ENCODE peak calls at places on chromosomes 4 and X, in five cellular contexts. L is CD8-positive, alpha-beta T cell; U is fibroblast of lung; H is HCT116; I is OCI-LY7. O is an unnamed sample.

GRCh38 chrX:105837227-105837626 is 14.9 kb downstream of the NRK start:
- DNase-seq in L (no peak), H (no peak), U (peak), I (no peak), O (peak)

GRCh38 chr4:153151535-153152452 is 52.4 kb upstream of the TRIM2 start:
- DNase-seq in I (no peak), U (peak), H (no peak), L (no peak), O (no peak)

GRCh38 chrX:10199212-10199611 is 42.4 kb downstream of the CLCN4 start:
- DNase-seq in H (no peak), I (peak), U (peak), L (no peak), O (no peak)

GRCh38 chrX:17473021-17473420 is 98.0 kb downstream of the NHS start:
- DNase-seq in U (no peak), H (no peak), I (no peak), L (no peak), O (no peak)

GRCh38 chr4:51895158-51895557 is 52.2 kb downstream of the DCUN1D4 start:
- DNase-seq in I (no peak), U (no peak), H (no peak), L (no peak), O (no peak)

GRCh38 chr4:6633091-6633906 is 7.2 kb upstream of the MRFAP1 start:
- DNase-seq in U (peak), H (no peak), L (no peak), I (peak), O (no peak)

GRCh38 chr4:4782969-4783368 is 76.5 kb upstream of the MSX1 start:
- DNase-seq in U (peak), I (no peak), H (no peak), L (no peak), O (no peak)

GRCh38 chr4:127250577-127250976 is 382.2 kb upstream of the INTU start:
- DNase-seq in L (no peak), I (no peak), H (no peak), U (no peak), O (no peak)

GRCh38 chrX:7088968-7089615 is 58.4 kb upstream of the STS start:
- DNase-seq in I (peak), L (peak), H (no peak), U (no peak), O (no peak)

GRCh38 chr4:89410687-89411086 is 103.1 kb upstream of the GPRIN3 start:
- DNase-seq in L (no peak), U (no peak), H (no peak), I (no peak), O (no peak)

GRCh38 chr4:85964298-85964697 is 395.6 kb downstream of the MAPK10 start:
- DNase-seq in H (no peak), I (no peak), L (no peak), U (peak), O (no peak)

GRCh38 chr4:130359537-130359936 is 1263.6 kb downstream of the C4orf33 start:
- DNase-seq in L (no peak), I (peak), H (peak), U (peak), O (no peak)

GRCh38 chr4:165505991-165506779 is 127.4 kb downstream of the CPE start:
- DNase-seq in U (peak), I (no peak), H (no peak), L (no peak), O (peak)

GRCh38 chr4:930827-931193 is 1.3 kb downstream of the GAK start:
- DNase-seq in U (no peak), L (no peak), I (no peak), H (no peak), O (no peak)

GRCh38 chr4:26015133-26015651 is 101.2 kb downstream of the SMIM20 start:
- DNase-seq in I (no peak), H (no peak), U (peak), L (no peak), O (no peak)

GRCh38 chr4:7960790-7961655 is 21.4 kb upstream of the AFAP1 start:
- DNase-seq in H (no peak), I (no peak), L (no peak), U (peak), O (peak)

GRCh38 chrX:151753313-151754041 is 18.9 kb downstream of the CNGA2 start:
- DNase-seq in U (peak), I (no peak), L (no peak), H (peak), O (no peak)

GRCh38 chrX:63919081-63919480 is 134.1 kb upstream of the ARHGEF9 start:
- DNase-seq in L (no peak), H (no peak), U (no peak), I (no peak), O (peak)

GRCh38 chrX:28920554-28920953 is 333.3 kb downstream of the IL1RAPL1 start:
- DNase-seq in H (no peak), I (no peak), U (peak), L (no peak), O (no peak)

GRCh38 chr4:129852434-129852833 is 756.5 kb downstream of the C4orf33 start:
- DNase-seq in I (no peak), H (no peak), U (no peak), L (no peak), O (no peak)

GRCh38 chrX:99397879-99398278 is 1012.2 kb downstream of the PCDH19 start:
- DNase-seq in U (no peak), L (no peak), I (no peak), H (no peak), O (no peak)

GRCh38 chr4:7806080-7806630 is 133.5 kb downstream of the AFAP1 start:
- DNase-seq in L (no peak), U (peak), H (no peak), I (no peak), O (no peak)

GRCh38 chr4:1043658-1044468 is 32.4 kb downstream of the FGFRL1 start:
- DNase-seq in H (peak), L (no peak), U (peak), I (no peak), O (peak)

GRCh38 chrX:125681507-125681906 is 361.8 kb downstream of the TEX13C start:
- DNase-seq in L (no peak), H (no peak), I (peak), U (no peak), O (no peak)

GRCh38 chrX:117996918-117997480 is 119.6 kb downstream of the KLHL13 start:
- DNase-seq in U (peak), L (no peak), I (no peak), H (no peak), O (no peak)

GRCh38 chr4:137635596-137635995 is 103.3 kb upstream of the PCDH18 start:
- DNase-seq in U (peak), L (no peak), H (no peak), I (no peak), O (no peak)

GRCh38 chrX:48911407-48912182 is at the start of gene SLC35A2:
- DNase-seq in H (peak), I (peak), U (peak), L (peak), O (no peak)

GRCh38 chr4:146107587-146107986 is 67.9 kb upstream of the LSM6 start:
- DNase-seq in H (no peak), U (no peak), I (no peak), L (no peak), O (no peak)

GRCh38 chr4:14719053-14719452 is 283.2 kb upstream of the CPEB2 start:
- DNase-seq in U (peak), I (no peak), H (no peak), L (no peak), O (peak)

GRCh38 chr4:101356928-101357327 is 9.6 kb upstream of the PPP3CA start:
- DNase-seq in L (no peak), H (peak), I (no peak), U (peak), O (peak)

GRCh38 chrX:99172958-99173357 is 1237.1 kb downstream of the PCDH19 start:
- DNase-seq in U (no peak), I (no peak), H (no peak), L (no peak), O (no peak)

GRCh38 chrX:131704136-131704695 is 160.3 kb downstream of the OR13H1 start:
- DNase-seq in H (no peak), U (no peak), I (no peak), L (no peak), O (no peak)

GRCh38 chrX:71556026-71556425 is 22.2 kb upstream of the GCNA start:
- DNase-seq in I (no peak), U (no peak), L (no peak), H (no peak), O (no peak)
- H3K27ac ChIP-seq in I (no peak), U (no peak), L (no peak), H (no peak), O (no peak)

GRCh38 chr4:176886135-176886534 is 93.4 kb upstream of the VEGFC start:
- DNase-seq in L (no peak), U (no peak), H (no peak), I (no peak), O (no peak)

GRCh38 chr4:176883108-176883550 is 90.4 kb upstream of the VEGFC start:
- DNase-seq in U (peak), L (no peak), H (no peak), I (no peak), O (no peak)

GRCh38 chr4:176882201-176882600 is 89.5 kb upstream of the VEGFC start:
- DNase-seq in H (no peak), L (no peak), I (no peak), U (no peak), O (no peak)

GRCh38 chr4:176883681-176884418 is 91.1 kb upstream of the VEGFC start:
- DNase-seq in I (no peak), U (peak), H (no peak), L (no peak), O (no peak)

GRCh38 chr4:176885224-176885623 is 92.5 kb upstream of the VEGFC start:
- DNase-seq in U (no peak), I (no peak), L (no peak), H (no peak), O (no peak)
- H3K27ac ChIP-seq in U (no peak), I (no peak), L (no peak), H (no peak), O (peak)

DNA sequence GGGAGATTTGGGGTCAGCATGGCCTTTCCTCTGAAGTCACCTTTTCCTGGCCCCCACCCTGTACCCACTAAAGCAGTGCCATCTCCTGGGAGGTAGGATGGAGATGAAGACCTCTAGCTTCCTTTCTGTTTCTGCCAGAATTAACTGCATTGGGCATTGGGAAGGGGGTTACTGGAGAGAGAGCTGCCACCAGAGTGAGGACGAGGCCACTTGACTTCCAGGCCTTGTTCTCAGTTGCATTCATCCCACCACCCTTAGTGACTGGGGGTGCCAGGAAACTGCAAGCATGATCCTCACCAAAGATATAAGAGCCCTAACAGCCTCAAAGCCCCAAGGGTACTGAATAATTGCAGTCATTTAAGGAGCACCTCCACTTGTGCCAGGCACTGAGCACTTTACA is 15.8 kb downstream of the SASH3 start:
- DNase-seq in L (no peak), U (no peak), I (no peak), H (no peak), O (no peak)
- H3K27ac ChIP-seq in L (no peak), U (no peak), I (peak), H (no peak), O (no peak)

GRCh38 chr4:94925764-94926347 is 168.1 kb downstream of the BMPR1B start:
- DNase-seq in L (no peak), I (no peak), U (no peak), H (no peak), O (no peak)
- H3K27ac ChIP-seq in L (no peak), I (no peak), U (no peak), H (no peak), O (no peak)

GRCh38 chrX:154334496-154334895 is 38.9 kb downstream of the TKTL1 start:
- DNase-seq in U (no peak), L (no peak), H (no peak), I (no peak), O (no peak)
- H3K27ac ChIP-seq in U (no peak), L (no peak), H (no peak), I (peak), O (no peak)

GRCh38 chr4:96483308-96484030 is 643.6 kb downstream of the PDHA2 start:
- DNase-seq in I (no peak), H (peak), L (no peak), U (no peak), O (no peak)

GRCh38 chr4:96486563-96486962 is 646.7 kb downstream of the PDHA2 start:
- DNase-seq in U (no peak), I (no peak), H (no peak), L (no peak), O (no peak)
- H3K27ac ChIP-seq in U (no peak), I (no peak), H (no peak), L (no peak), O (no peak)

DNA sequence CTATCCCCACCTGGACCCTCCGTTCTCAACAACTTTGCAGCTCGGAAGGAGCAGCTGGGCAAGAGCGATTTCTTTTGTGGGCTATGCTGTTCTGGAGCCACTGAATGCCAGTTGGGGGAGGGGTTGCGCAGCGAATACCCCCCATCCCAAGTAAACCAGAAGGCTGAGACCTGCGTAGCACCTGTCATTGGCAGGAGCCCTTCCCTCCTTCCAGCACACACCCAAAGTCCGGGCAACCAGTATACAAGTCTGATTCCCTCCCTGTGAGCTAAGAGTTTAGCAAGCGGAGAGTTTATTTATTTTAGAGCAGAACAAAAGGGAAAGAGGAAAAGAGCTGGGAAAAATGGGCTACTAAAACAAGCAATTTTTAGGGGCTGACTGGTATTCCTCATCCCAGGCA is 544 bp downstream of the TMEM35A start:
- DNase-seq in I (no peak), L (no peak), H (no peak), U (peak), O (no peak)
- H3K27ac ChIP-seq in I (no peak), L (no peak), H (no peak), U (no peak), O (no peak)

GRCh38 chr4:109177411-109177810 is 125.0 kb downstream of the COL25A1 start:
- DNase-seq in L (no peak), H (no peak), U (no peak), I (no peak), O (no peak)

GRCh38 chr4:109174224-109174953 is 128.1 kb downstream of the COL25A1 start:
- DNase-seq in U (no peak), I (no peak), H (no peak), L (no peak), O (no peak)

GRCh38 chr4:109184421-109184956 is 118.0 kb downstream of the COL25A1 start:
- DNase-seq in U (no peak), I (no peak), L (no peak), H (no peak), O (no peak)

GRCh38 chr4:109183851-109184345 is 118.6 kb downstream of the COL25A1 start:
- DNase-seq in L (no peak), I (no peak), H (no peak), U (no peak), O (no peak)

GRCh38 chr4:109179089-109179488 is 123.4 kb downstream of the COL25A1 start:
- DNase-seq in I (no peak), L (no peak), H (no peak), U (no peak), O (no peak)
- H3K27ac ChIP-seq in I (no peak), L (no peak), H (no peak), U (no peak), O (no peak)

GRCh38 chrX:136183917-136184316 is 36.6 kb downstream of the FHL1 start:
- DNase-seq in L (no peak), U (peak), H (no peak), I (no peak), O (no peak)

GRCh38 chrX:136183175-136183574 is 35.8 kb downstream of the FHL1 start:
- DNase-seq in U (no peak), L (no peak), I (no peak), H (no peak), O (no peak)

GRCh38 chrX:136176399-136176825 is 29.1 kb downstream of the FHL1 start:
- DNase-seq in U (peak), I (no peak), L (no peak), H (no peak), O (no peak)

GRCh38 chrX:136182394-136182793 is 35.1 kb downstream of the FHL1 start:
- DNase-seq in U (peak), L (no peak), H (no peak), I (no peak), O (no peak)

GRCh38 chrX:136179133-136179532 is 31.8 kb downstream of the FHL1 start:
- DNase-seq in I (no peak), H (no peak), U (no peak), L (no peak), O (no peak)
- H3K27ac ChIP-seq in I (no peak), H (no peak), U (no peak), L (no peak), O (no peak)

O was measured in epithelial cell of prostate.